ENCODE peak calls at places on chromosomes 6 and 20, in eight cellular contexts. R is esophagus squamous epithelium, A is T-cell, Y is nephron progenitor cell, P is DMS53, H is NAMALWA, I is sigmoid colon, S is iPS-NIHi11. K is an unnamed sample.

GRCh38 chr6:36123270-36124139 is 6.8 kb upstream of the MAPK13 start:
- DNase-seq in H (peak), S (peak), Y (peak), P (peak), I (peak), R (peak), A (peak), K (peak)

GRCh38 chr6:34349226-34349625 is 43.2 kb downstream of the NUDT3 start:
- DNase-seq in R (no peak), Y (no peak), S (no peak), A (no peak), H (no peak), I (no peak), P (no peak), K (no peak)

GRCh38 chr6:34858681-34859080 is 29.2 kb downstream of the TAF11 start:
- DNase-seq in Y (no peak), S (no peak), H (no peak), I (no peak), A (no peak), R (no peak), P (peak), K (no peak)

GRCh38 chr6:92701425-92702096 is 717.8 kb downstream of the EPHA7 start:
- DNase-seq in Y (no peak), S (no peak), I (no peak), H (peak), P (no peak), A (no peak), R (no peak), K (no peak)

GRCh38 chr20:5470458-5470857 is 153.7 kb upstream of the PROKR2 start:
- DNase-seq in P (no peak), A (no peak), I (no peak), R (no peak), H (no peak), Y (no peak), S (no peak), K (no peak)

GRCh38 chr6:108660251-108660650 is 99.5 kb downstream of the FOXO3 start:
- DNase-seq in I (no peak), H (no peak), S (no peak), A (no peak), R (no peak), Y (no peak), P (no peak), K (no peak)

GRCh38 chr6:137309078-137309762 is 90.0 kb upstream of the IFNGR1 start:
- DNase-seq in I (peak), R (no peak), H (no peak), P (peak), S (peak), Y (peak), A (no peak), K (peak)

GRCh38 chr6:157984165-157984564 is 2.5 kb downstream of the SYNJ2 start:
- DNase-seq in A (no peak), R (no peak), S (no peak), Y (no peak), I (no peak), P (no peak), H (no peak), K (no peak)

GRCh38 chr6:43448916-43449315 is 6.4 kb downstream of the DLK2 start:
- DNase-seq in A (no peak), S (no peak), Y (no peak), I (no peak), R (no peak), P (no peak), H (no peak), K (no peak)

GRCh38 chr20:17643531-17644188 is 38.4 kb downstream of the RRBP1 start:
- DNase-seq in A (no peak), R (no peak), Y (no peak), P (no peak), I (no peak), S (no peak), H (no peak), K (no peak)

GRCh38 chr6:39790772-39791171 is 1.4 kb upstream of the DAAM2 start:
- DNase-seq in A (no peak), S (no peak), Y (no peak), H (no peak), I (no peak), R (no peak), P (no peak), K (no peak)

GRCh38 chr6:26607434-26608230 is 10.9 kb downstream of the ABT1 start:
- DNase-seq in I (no peak), Y (peak), S (peak), P (peak), H (peak), A (peak), R (no peak), K (no peak)

GRCh38 chr6:169026175-169026574 is 227.5 kb downstream of the THBS2 start:
- DNase-seq in Y (no peak), P (no peak), A (no peak), S (no peak), R (no peak), H (no peak), I (no peak), K (no peak)

GRCh38 chr6:149451361-149452061 is 33.3 kb downstream of the ZC3H12D start:
- DNase-seq in Y (peak), I (no peak), H (no peak), A (peak), S (peak), R (no peak), P (peak), K (no peak)

GRCh38 chr6:32519117-32519909 is 10.8 kb downstream of the HLA-DRB5 start:
- DNase-seq in S (no peak), P (peak), H (no peak), Y (peak), I (no peak), A (no peak), R (no peak), K (no peak)

GRCh38 chr6:160812097-160812496 is 110.1 kb downstream of the PLG start:
- DNase-seq in R (no peak), Y (no peak), S (no peak), A (no peak), I (no peak), H (no peak), P (no peak), K (no peak)

GRCh38 chr6:108581237-108581931 is 20.7 kb downstream of the FOXO3 start:
- DNase-seq in I (peak), S (no peak), H (no peak), A (no peak), P (no peak), R (no peak), Y (no peak), K (no peak)

GRCh38 chr6:710601-711571 is 17.9 kb upstream of the EXOC2 start:
- DNase-seq in Y (peak), R (no peak), H (peak), A (peak), S (peak), P (peak), I (peak), K (peak)

GRCh38 chr20:63740070-63740500 is 509 bp downstream of the SLC2A4RG start:
- DNase-seq in A (no peak), Y (peak), H (no peak), P (peak), S (peak), R (no peak), I (peak), K (peak)

GRCh38 chr6:144739873-144740272 is 454.7 kb downstream of the UTRN start:
- DNase-seq in A (no peak), R (no peak), Y (no peak), H (no peak), P (no peak), I (no peak), S (no peak), K (no peak)

GRCh38 chr20:50913976-50914375 is 17.3 kb downstream of the ADNP start:
- DNase-seq in H (no peak), I (no peak), A (no peak), R (no peak), S (no peak), Y (no peak), P (peak), K (no peak)

GRCh38 chr6:14055541-14055940 is 62.0 kb upstream of the CD83 start:
- DNase-seq in Y (no peak), P (peak), A (no peak), H (no peak), S (no peak), R (no peak), I (no peak), K (no peak)

GRCh38 chr20:10644458-10645204 is 29.2 kb downstream of the JAG1 start:
- DNase-seq in A (no peak), Y (no peak), I (no peak), P (no peak), S (no peak), H (no peak), R (no peak), K (no peak)

GRCh38 chr6:40893021-40893420 is 146.0 kb downstream of the UNC5CL start:
- DNase-seq in Y (no peak), I (no peak), A (no peak), P (no peak), H (no peak), S (no peak), R (no peak), K (no peak)

GRCh38 chr6:26613717-26614683 is 17.2 kb downstream of the ABT1 start:
- DNase-seq in A (peak), R (no peak), Y (peak), P (peak), H (no peak), I (no peak), S (peak), K (no peak)

GRCh38 chr6:92559002-92559401 is 860.4 kb downstream of the EPHA7 start:
- DNase-seq in Y (no peak), S (no peak), A (no peak), H (peak), R (no peak), P (no peak), I (no peak), K (no peak)

GRCh38 chr6:42118162-42119001 is 24.0 kb downstream of the C6orf132 start:
- DNase-seq in Y (no peak), H (no peak), R (no peak), A (no peak), I (no peak), S (no peak), P (peak), K (no peak)

GRCh38 chr6:13175759-13176158 is 152.6 kb downstream of the TBC1D7 start:
- DNase-seq in I (no peak), P (no peak), R (no peak), A (no peak), S (peak), H (no peak), Y (no peak), K (no peak)

GRCh38 chr20:31548823-31549512 is 34.7 kb downstream of the HM13 start:
- DNase-seq in H (no peak), Y (no peak), I (no peak), R (no peak), S (no peak), P (no peak), A (no peak), K (no peak)

GRCh38 chr20:23151885-23152284 is 65.8 kb upstream of the CD93 start:
- DNase-seq in P (no peak), S (no peak), R (no peak), I (no peak), Y (no peak), A (no peak), H (no peak), K (no peak)

GRCh38 chr20:57578476-57579165 is 17.7 kb downstream of the PCK1 start:
- DNase-seq in Y (no peak), I (no peak), A (no peak), R (no peak), P (no peak), H (no peak), S (no peak), K (no peak)

GRCh38 chr6:158213925-158214674 is 46.0 kb downstream of the GTF2H5 start:
- DNase-seq in A (no peak), R (no peak), P (peak), Y (peak), H (peak), S (peak), I (peak), K (no peak)

GRCh38 chr20:6863798-6864201 is 96.3 kb downstream of the BMP2 start:
- DNase-seq in P (no peak), I (no peak), Y (no peak), A (no peak), S (no peak), R (no peak), H (no peak), K (no peak)